ENCODE peak calls at places on chromosomes 2 and 18, in five cellular contexts. A, E, J, D and B are unnamed samples. For H3K4me1, the result is how much of the 10 kb centered on the place peaks cover.

GRCh38 chr2:67851946-67852345 is 210.9 kb downstream of the C1D start:
- DNase-seq in J (no peak), A (no peak), E (no peak), D (no peak), B (no peak)

GRCh38 chr2:127226520-127227263 is 6.6 kb upstream of the CYP27C1 start:
- DNase-seq in D (no peak), E (no peak), J (no peak), A (no peak), B (peak)

GRCh38 chr2:101388232-101388631 is 929 bp upstream of the CREG2 start:
- DNase-seq in E (no peak), J (no peak), A (no peak), D (no peak), B (no peak)

GRCh38 chr2:26768759-26769500 is 4.8 kb downstream of the SLC35F6 start:
- DNase-seq in J (peak), A (peak), E (no peak), D (peak), B (no peak)

GRCh38 chr2:3208591-3208990 is 169.0 kb downstream of the EIPR1 start:
- DNase-seq in D (no peak), A (no peak), J (no peak), E (no peak), B (no peak)

GRCh38 chr18:55447672-55448018 is 140.3 kb downstream of the TCF4 start:
- DNase-seq in A (no peak), E (no peak), D (no peak), J (no peak), B (no peak)

GRCh38 chr2:153986488-153987229 is 114.9 kb downstream of the GALNT13 start:
- DNase-seq in D (no peak), A (no peak), J (no peak), E (no peak), B (no peak)

GRCh38 chr2:142290931-142291330 is 160.1 kb upstream of the LRP1B start:
- DNase-seq in D (no peak), J (no peak), A (no peak), E (no peak), B (no peak)

GRCh38 chr2:138081225-138082073 is 117.2 kb downstream of the HNMT start:
- DNase-seq in E (no peak), J (no peak), D (no peak), A (no peak), B (no peak)

GRCh38 chr2:18860179-18860578 is 270.8 kb upstream of the NT5C1B start:
- DNase-seq in J (no peak), A (no peak), E (no peak), D (no peak), B (no peak)

GRCh38 chr2:222492683-222493082 is 68.3 kb downstream of the SGPP2 start:
- DNase-seq in A (no peak), D (no peak), J (no peak), E (no peak), B (no peak)

GRCh38 chr2:151508519-151508918 is 98.8 kb downstream of the RIF1 start:
- DNase-seq in D (no peak), A (no peak), E (no peak), J (no peak), B (no peak)

GRCh38 chr2:230668184-230668938 is 44.3 kb upstream of the CAB39 start:
- DNase-seq in D (peak), J (no peak), E (peak), A (no peak), B (no peak)

GRCh38 chr18:966095-967036 is 61.7 kb downstream of the ADCYAP1 start:
- DNase-seq in E (no peak), D (no peak), A (no peak), J (no peak), B (no peak)

GRCh38 chr2:162297925-162298552 is 20.4 kb downstream of the IFIH1 start:
- DNase-seq in E (peak), D (no peak), J (no peak), A (no peak), B (no peak)

GRCh38 chr2:126802774-126803421 is 95.8 kb upstream of the TEX51 start:
- DNase-seq in J (no peak), D (no peak), A (no peak), E (no peak), B (no peak)

GRCh38 chr2:98832172-98832571 is 101.2 kb upstream of the MGAT4A start:
- DNase-seq in E (no peak), D (no peak), A (peak), J (no peak), B (no peak)

GRCh38 chr2:206555721-206556120 is 86.6 kb upstream of the FAM237A start:
- DNase-seq in A (no peak), J (no peak), D (no peak), E (no peak), B (no peak)

GRCh38 chr2:102266204-102266603 is 45.2 kb upstream of the IL1RL1 start:
- DNase-seq in E (no peak), A (peak), D (peak), J (no peak), B (no peak)

GRCh38 chr2:218785103-218785502 is 3.2 kb downstream of the CYP27A1 start:
- DNase-seq in A (no peak), E (no peak), J (no peak), D (no peak), B (no peak)

GRCh38 chr2:78606895-78607294 is 418.6 kb upstream of the REG3G start:
- DNase-seq in E (no peak), D (no peak), J (no peak), A (no peak), B (no peak)

DNA sequence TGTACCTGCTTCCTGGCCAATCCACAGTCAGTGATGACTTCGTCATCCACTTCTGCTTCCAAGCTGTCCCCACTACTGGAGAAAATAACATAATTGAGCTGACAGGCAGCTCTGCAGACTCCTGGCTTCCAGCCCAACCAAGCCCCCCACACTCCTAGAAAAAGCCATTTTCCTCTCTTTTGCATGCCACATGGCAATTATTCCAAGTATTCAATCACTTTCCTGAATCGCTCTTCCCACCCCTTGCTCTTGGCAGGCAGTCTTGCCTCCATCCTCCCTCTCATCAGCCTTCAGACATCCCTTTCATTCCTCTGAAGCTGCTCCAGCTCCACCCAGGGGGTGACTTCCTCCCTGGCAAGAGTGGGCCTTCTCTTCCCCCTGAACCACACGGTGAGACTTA is 14.3 kb upstream of the ST8SIA5 start:
- DNase-seq in D (no peak), J (no peak), A (no peak), E (no peak), B (no peak)
- H3K4me1 ChIP-seq in D (under half), J (under half), A (under half), E (under half), B (under half)

GRCh38 chr18:3624546-3624817 is 174.5 kb downstream of the TGIF1 start:
- DNase-seq in D (no peak), E (no peak), A (no peak), J (no peak), B (no peak)

GRCh38 chr18:3625717-3626091 is 175.7 kb downstream of the TGIF1 start:
- DNase-seq in J (no peak), D (no peak), E (no peak), A (no peak), B (no peak)

GRCh38 chr18:3623769-3624545 is 174.0 kb downstream of the TGIF1 start:
- DNase-seq in E (no peak), D (peak), A (peak), J (peak), B (peak)

GRCh38 chr18:3626927-3627240 is 176.9 kb downstream of the TGIF1 start:
- DNase-seq in D (no peak), A (no peak), J (no peak), E (no peak), B (no peak)

GRCh38 chr18:3624818-3625716 is 175.1 kb downstream of the TGIF1 start:
- DNase-seq in A (no peak), D (peak), J (peak), E (no peak), B (peak)
- H3K27ac ChIP-seq in A (peak), D (peak), J (peak), E (no peak), B (peak)

GRCh38 chr18:23137093-23137640 is 1.9 kb downstream of the CABLES1 start:
- DNase-seq in A (no peak), J (no peak), D (no peak), E (peak), B (no peak)
- H3K4me3 ChIP-seq in A (peak), J (peak), D (peak), E (peak), B (peak)

DNA sequence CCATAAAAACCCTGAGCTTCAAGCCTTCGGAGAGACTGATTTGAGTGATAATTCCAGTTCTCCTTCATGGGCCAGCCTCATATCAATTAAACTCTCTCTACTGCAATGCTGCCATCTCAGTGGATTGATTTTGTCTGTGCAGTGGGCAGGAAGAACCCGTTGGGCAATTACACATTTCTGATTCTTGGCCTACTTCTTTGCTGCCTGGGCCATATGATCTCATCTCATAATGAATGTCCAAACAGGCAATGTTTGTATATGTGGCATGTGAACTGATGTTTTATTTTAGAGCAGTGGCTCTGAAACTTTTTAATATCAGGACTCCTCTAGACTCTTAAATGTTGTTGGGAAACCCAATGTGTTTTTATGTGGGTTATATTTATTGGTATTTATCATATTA is 101.3 kb upstream of the SLC38A11 start:
- DNase-seq in A (no peak), J (no peak), D (no peak), E (no peak), B (no peak)
- H3K4me1 ChIP-seq in A (under half), J (under half), D (under half), E (under half), B (under half)

GRCh38 chr2:47403829-47404228 is 873 bp downstream of the MSH2 start:
- DNase-seq in A (no peak), J (no peak), D (no peak), E (no peak), B (no peak)

GRCh38 chr2:47402555-47402804 is 476 bp upstream of the MSH2 start:
- DNase-seq in E (no peak), J (no peak), D (no peak), A (no peak), B (no peak)

GRCh38 chr2:47404356-47404755 is 1.4 kb downstream of the MSH2 start:
- DNase-seq in J (no peak), D (no peak), A (no peak), E (no peak), B (no peak)

GRCh38 chr2:47402805-47403691 is at the start of gene MSH2:
- DNase-seq in J (peak), A (peak), E (peak), D (peak), B (peak)

DNA sequence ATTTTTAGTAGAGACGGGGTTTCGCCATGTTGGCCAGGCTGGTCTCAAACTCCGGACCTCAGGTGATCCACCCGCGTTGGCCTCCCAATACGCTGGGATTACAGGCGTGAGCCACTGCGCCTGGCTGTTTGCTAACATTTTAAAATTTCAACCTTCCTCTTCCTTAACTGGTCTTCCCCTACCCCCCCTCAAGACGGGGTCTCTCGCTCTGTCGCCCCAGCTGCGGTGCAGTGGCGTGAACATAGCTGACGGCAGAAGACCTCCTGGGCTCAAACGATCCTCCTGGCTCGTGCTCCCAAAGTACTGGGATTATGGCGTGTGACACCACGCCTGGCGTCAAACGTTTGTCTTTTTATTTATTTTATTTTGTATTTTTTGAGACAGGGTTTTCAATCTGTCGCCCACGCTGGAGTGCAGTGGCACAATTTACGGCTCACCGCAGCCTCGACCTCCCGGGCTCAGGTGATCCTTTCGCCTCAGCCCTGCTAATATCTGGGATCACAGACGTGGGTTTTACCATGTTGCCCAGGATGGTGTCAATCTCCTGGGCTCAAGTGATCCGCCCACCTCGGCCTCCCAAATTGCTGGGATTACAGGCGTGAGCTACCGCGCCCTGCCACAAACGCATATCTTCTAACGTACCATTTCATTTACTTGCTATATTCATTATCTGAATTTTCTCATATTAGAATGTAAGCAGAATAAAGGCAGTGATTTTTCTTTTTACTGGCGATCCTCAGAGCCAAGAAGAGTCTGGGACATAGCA is 984 bp upstream of the MSH2 start:
- DNase-seq in D (no peak), J (no peak), E (no peak), A (no peak), B (no peak)
- H3K27ac ChIP-seq in D (no peak), J (no peak), E (peak), A (no peak), B (peak)

GRCh38 chr18:63147010-63147409 is 172.6 kb downstream of the BCL2 start:
- DNase-seq in A (no peak), E (no peak), D (no peak), J (no peak), B (no peak)
- H3K4me3 ChIP-seq in A (no peak), E (no peak), D (no peak), J (no peak), B (no peak)

DNA sequence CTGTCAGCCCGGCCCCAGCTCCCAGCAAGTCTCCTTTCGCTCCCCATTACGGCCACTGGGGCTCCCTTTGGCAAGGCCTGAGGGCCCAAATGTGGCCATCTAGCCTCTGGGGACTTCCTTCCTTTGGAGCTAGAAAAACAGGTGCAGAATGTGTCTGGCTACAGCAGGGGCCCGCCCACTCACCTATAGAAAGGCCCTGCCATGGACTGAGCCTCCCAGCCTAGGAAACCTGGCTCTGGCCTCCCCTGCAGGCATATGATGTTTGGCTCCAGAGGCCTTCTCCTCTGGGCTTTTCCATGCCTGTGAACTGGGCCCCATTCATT is 55.3 kb upstream of the ALPP start:
- DNase-seq in D (no peak), J (no peak), A (no peak), E (no peak), B (no peak)
- H3K4me1 ChIP-seq in D (under half), J (under half), A (under half), E (under half), B (under half)

DNA sequence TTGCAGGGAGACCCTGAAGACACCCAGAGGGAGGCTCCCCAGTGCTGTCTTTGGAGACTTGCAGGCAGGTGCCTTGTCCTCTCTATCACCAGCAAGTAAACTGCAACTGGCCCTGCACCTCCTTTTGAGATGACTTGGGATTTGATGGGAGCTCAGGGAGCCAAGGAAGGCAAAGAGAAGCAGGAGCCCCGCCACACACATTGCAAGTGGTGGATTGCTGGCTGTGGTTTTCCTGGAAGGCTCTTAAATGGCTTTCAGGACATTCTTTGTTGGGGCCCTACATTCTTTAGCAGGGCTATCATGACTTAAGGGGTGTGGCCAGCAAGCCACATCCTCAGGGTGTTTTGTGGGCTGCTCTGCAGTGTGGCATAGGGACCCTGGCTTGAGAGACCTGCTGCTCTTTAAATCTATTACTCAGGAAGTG is 39.9 kb upstream of the CDC42EP3 start:
- DNase-seq in A (peak), J (no peak), D (no peak), E (peak), B (no peak)
- H3K27ac ChIP-seq in A (no peak), J (no peak), D (no peak), E (peak), B (peak)